ENCODE peak calls at places on chromosomes 3 and 15, in nine cellular contexts. K, N, T, U, L, G, I, P and R are unnamed samples.

GRCh38 chr15:101017935-101018849 is 99.0 kb downstream of the LRRK1 start:
- DNase-seq in K (no peak), N (no peak), T (no peak), U (no peak), L (peak; percentile 48), G (peak; percentile 83), I (no peak), P (no peak), R (no peak)

GRCh38 chr3:149494759-149495580 is 20.5 kb downstream of the TM4SF4 start:
- DNase-seq in K (no peak), N (no peak), T (no peak), U (no peak), L (no peak), G (no peak), I (no peak), P (no peak), R (no peak)

GRCh38 chr3:122577409-122578028 is at the start of gene PARP15:
- DNase-seq in K (no peak), N (no peak), T (no peak), U (peak; percentile 20), L (no peak), G (peak; percentile 30), I (peak; percentile 13), P (peak; percentile 12), R (peak; percentile 75)

GRCh38 chr3:51585197-51585596 is 46.7 kb downstream of the RAD54L2 start:
- DNase-seq in K (no peak), N (no peak), T (no peak), U (no peak), L (peak; percentile 69), G (no peak), I (no peak), P (no peak), R (peak; percentile 16)

GRCh38 chr3:66991478-66991877 is 6.6 kb upstream of the KBTBD8 start:
- DNase-seq in K (peak; percentile 39), N (no peak), T (no peak), U (no peak), L (no peak), G (peak; percentile 90), I (no peak), P (no peak), R (no peak)

GRCh38 chr3:146746190-146746589 is 141.0 kb upstream of the PLSCR5 start:
- DNase-seq in K (no peak), N (no peak), T (no peak), U (no peak), L (no peak), G (peak; percentile 4), I (no peak), P (no peak), R (no peak)

GRCh38 chr3:11482024-11482423 is 161.7 kb downstream of the VGLL4 start:
- DNase-seq in K (no peak), N (peak; percentile 62), T (peak; percentile 80), U (peak; percentile 72), L (no peak), G (peak; percentile 53), I (no peak), P (no peak), R (no peak)

GRCh38 chr15:44566176-44566575 is 29.2 kb downstream of the EIF3J start:
- DNase-seq in K (no peak), N (no peak), T (no peak), U (no peak), L (no peak), G (no peak), I (no peak), P (no peak), R (no peak)

GRCh38 chr3:194040501-194041273 is 95.3 kb upstream of the HES1 start:
- DNase-seq in K (no peak), N (no peak), T (no peak), U (no peak), L (peak; percentile 65), G (no peak), I (no peak), P (no peak), R (no peak)

GRCh38 chr3:3998140-3998977 is 199.1 kb downstream of the LRRN1 start:
- DNase-seq in K (no peak), N (no peak), T (no peak), U (no peak), L (no peak), G (peak; percentile 7), I (no peak), P (no peak), R (peak; percentile 87)

GRCh38 chr3:33722626-33723370 is 4.7 kb upstream of the CLASP2 start:
- DNase-seq in K (no peak), N (no peak), T (no peak), U (no peak), L (no peak), G (peak; percentile 57), I (no peak), P (no peak), R (no peak)

GRCh38 chr3:174198199-174198598 is 660.9 kb upstream of the NAALADL2 start:
- DNase-seq in K (peak; percentile 50), N (no peak), T (no peak), U (no peak), L (no peak), G (peak; percentile 6), I (no peak), P (no peak), R (no peak)

GRCh38 chr15:44713006-44713966 is 2.0 kb downstream of the B2M start:
- DNase-seq in K (no peak), N (no peak), T (no peak), U (no peak), L (no peak), G (peak; percentile 47), I (no peak), P (no peak), R (peak; percentile 71)

GRCh38 chr3:125507128-125507527 is 12.9 kb downstream of the SNX4 start:
- DNase-seq in K (no peak), N (no peak), T (no peak), U (no peak), L (no peak), G (no peak), I (no peak), P (no peak), R (peak; percentile 49)

GRCh38 chr15:42558739-42559138 is 10.1 kb downstream of the HAUS2 start:
- DNase-seq in K (no peak), N (no peak), T (no peak), U (no peak), L (no peak), G (no peak), I (no peak), P (no peak), R (no peak)
- H3K36me3 ChIP-seq in K (no peaks in the 10 kb centered on the region), N (peaks cover 60% of the 10 kb centered on the region), T (no peaks in the 10 kb centered on the region), U (peaks cover 22% of the 10 kb centered on the region), L (no peaks in the 10 kb centered on the region), G (peaks cover 14% of the 10 kb centered on the region), I (peaks cover 43% of the 10 kb centered on the region), P (peaks cover 13% of the 10 kb centered on the region), R (peaks cover 51% of the 10 kb centered on the region)

GRCh38 chr15:72205896-72206676 is 8.5 kb upstream of the GRAMD2A start:
- DNase-seq in K (no peak), N (no peak), T (no peak), U (no peak), L (no peak), G (no peak), I (no peak), P (no peak), R (no peak)
- H3K4me1 ChIP-seq in K (no peaks in the 10 kb centered on the region), N (peaks cover 32% of the 10 kb centered on the region), T (peaks cover 13% of the 10 kb centered on the region), U (peaks cover 38% of the 10 kb centered on the region), L (peaks cover 25% of the 10 kb centered on the region), G (peaks cover 9% of the 10 kb centered on the region), I (no peaks in the 10 kb centered on the region), P (no peaks in the 10 kb centered on the region), R (no peaks in the 10 kb centered on the region)

GRCh38 chr15:74205593-74205969 is 3.0 kb upstream of the STRA6 start:
- DNase-seq in K (no peak), N (no peak), T (no peak), U (no peak), L (no peak), G (no peak), I (no peak), P (no peak), R (no peak)

GRCh38 chr15:74201656-74202420 is 749 bp downstream of the STRA6 start:
- DNase-seq in K (peak; percentile 76), N (no peak), T (no peak), U (no peak), L (no peak), G (no peak), I (no peak), P (no peak), R (no peak)

GRCh38 chr15:74202461-74203401 is at the start of gene STRA6:
- DNase-seq in K (peak; percentile 91), N (no peak), T (no peak), U (no peak), L (peak; percentile 72), G (no peak), I (no peak), P (no peak), R (no peak)

GRCh38 chr15:74206801-74207281 is 4.3 kb upstream of the STRA6 start:
- DNase-seq in K (peak; percentile 84), N (no peak), T (no peak), U (no peak), L (no peak), G (peak; percentile 51), I (no peak), P (no peak), R (no peak)

GRCh38 chr15:74203914-74204431 is 1.4 kb upstream of the STRA6 start:
- DNase-seq in K (peak; percentile 58), N (no peak), T (peak; percentile 26), U (no peak), L (peak; percentile 60), G (peak; percentile 91), I (no peak), P (no peak), R (no peak)
- H3K4me3 ChIP-seq in K (peak overlapping the region; percentile 73), N (no peak overlapping the region), T (no peak overlapping the region), U (no peak overlapping the region), L (no peak overlapping the region), G (no peak overlapping the region), I (no peak overlapping the region), P (no peak overlapping the region), R (no peak overlapping the region)

GRCh38 chr3:12588039-12588673 is 31.3 kb downstream of the MKRN2 start:
- DNase-seq in K (no peak), N (no peak), T (no peak), U (no peak), L (no peak), G (peak; percentile 11), I (no peak), P (no peak), R (no peak)

GRCh38 chr3:12590096-12590495 is 33.2 kb downstream of the MKRN2 start:
- DNase-seq in K (no peak), N (no peak), T (no peak), U (no peak), L (no peak), G (no peak), I (no peak), P (no peak), R (peak; percentile 90)

GRCh38 chr3:12586403-12586802 is 29.5 kb downstream of the MKRN2 start:
- DNase-seq in K (no peak), N (no peak), T (no peak), U (no peak), L (no peak), G (no peak), I (no peak), P (no peak), R (no peak)

GRCh38 chr3:12585970-12586369 is 29.1 kb downstream of the MKRN2 start:
- DNase-seq in K (no peak), N (no peak), T (no peak), U (no peak), L (no peak), G (no peak), I (no peak), P (no peak), R (no peak)

DNA sequence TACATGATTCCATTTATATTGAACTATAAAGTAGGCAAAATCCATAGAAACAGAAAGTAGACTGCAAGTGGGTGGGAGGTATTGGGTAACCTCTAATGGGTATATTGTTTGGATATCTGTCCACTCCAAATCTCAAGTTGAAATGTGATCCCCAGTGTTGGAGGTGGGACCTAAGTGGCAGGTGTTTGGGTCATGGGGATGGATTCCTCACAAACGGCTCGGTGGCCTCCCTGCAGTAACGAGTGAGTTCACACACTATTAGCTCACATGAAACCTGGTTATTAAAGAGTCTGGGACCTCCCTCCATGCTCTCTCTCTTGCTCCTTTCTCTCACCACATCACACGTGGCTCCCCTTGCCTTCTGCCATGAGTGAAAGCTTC is 31.8 kb downstream of the MKRN2 start:
- DNase-seq in K (no peak), N (no peak), T (no peak), U (no peak), L (no peak), G (no peak), I (no peak), P (no peak), R (no peak)
- H3K36me3 ChIP-seq in K (peaks cover 45% of the 10 kb centered on the region), N (peaks cover 100% of the 10 kb centered on the region), T (peaks cover 15% of the 10 kb centered on the region), U (peaks cover 51% of the 10 kb centered on the region), L (no peaks in the 10 kb centered on the region), G (peaks cover 67% of the 10 kb centered on the region), I (peaks cover 80% of the 10 kb centered on the region), P (peaks cover 51% of the 10 kb centered on the region), R (peaks cover 60% of the 10 kb centered on the region)